ENCODE peak calls at places on chromosomes 4 and X, in six cellular contexts. One of them, this sample, is unnamed. For H3K4me1, the result is how much of the 10 kb centered on the place peaks cover.

GRCh38 chrX:11665144-11666040 is at the start of gene ARHGAP6:
- DNase-seq in sigmoid colon: peak
- DNase-seq in breast epithelium: no peak
- DNase-seq in IMR-90: peak
- DNase-seq in esophagus squamous epithelium: no peak
- DNase-seq in stomach: no peak
- DNase-seq in this sample: peak

GRCh38 chrX:67555578-67556203 is 11.9 kb downstream of the AR start:
- DNase-seq in sigmoid colon: no peak
- DNase-seq in breast epithelium: no peak
- DNase-seq in IMR-90: peak
- DNase-seq in esophagus squamous epithelium: no peak
- DNase-seq in stomach: peak
- DNase-seq in this sample: no peak

GRCh38 chr4:183182873-183183725 is 84.0 kb downstream of the WWC2 start:
- DNase-seq in sigmoid colon: no peak
- DNase-seq in breast epithelium: no peak
- DNase-seq in IMR-90: peak
- DNase-seq in esophagus squamous epithelium: no peak
- DNase-seq in stomach: no peak
- DNase-seq in this sample: peak

GRCh38 chr4:8709729-8710360 is 117.3 kb downstream of the CPZ start:
- DNase-seq in sigmoid colon: peak
- DNase-seq in breast epithelium: peak
- DNase-seq in IMR-90: no peak
- DNase-seq in esophagus squamous epithelium: no peak
- DNase-seq in stomach: no peak
- DNase-seq in this sample: peak

GRCh38 chr4:108466936-108467902 is 153.2 kb upstream of the RPL34 start:
- DNase-seq in sigmoid colon: no peak
- DNase-seq in breast epithelium: no peak
- DNase-seq in IMR-90: peak
- DNase-seq in esophagus squamous epithelium: no peak
- DNase-seq in stomach: no peak
- DNase-seq in this sample: no peak

GRCh38 chrX:20063716-20064351 is 52.9 kb downstream of the MAP7D2 start:
- DNase-seq in sigmoid colon: no peak
- DNase-seq in breast epithelium: no peak
- DNase-seq in IMR-90: peak
- DNase-seq in esophagus squamous epithelium: no peak
- DNase-seq in stomach: no peak
- DNase-seq in this sample: no peak

GRCh38 chr4:132269303-132269990 is 879.6 kb upstream of the PCDH10 start:
- DNase-seq in sigmoid colon: no peak
- DNase-seq in breast epithelium: no peak
- DNase-seq in IMR-90: no peak
- DNase-seq in esophagus squamous epithelium: no peak
- DNase-seq in stomach: no peak
- DNase-seq in this sample: no peak

GRCh38 chrX:66931713-66932112 is 292.8 kb upstream of the EDA2R start:
- DNase-seq in sigmoid colon: no peak
- DNase-seq in breast epithelium: no peak
- DNase-seq in IMR-90: no peak
- DNase-seq in esophagus squamous epithelium: no peak
- DNase-seq in stomach: no peak
- DNase-seq in this sample: no peak

GRCh38 chr4:175386776-175387507 is 425.1 kb downstream of the GPM6A start:
- DNase-seq in sigmoid colon: no peak
- DNase-seq in breast epithelium: no peak
- DNase-seq in IMR-90: no peak
- DNase-seq in esophagus squamous epithelium: peak
- DNase-seq in stomach: no peak
- DNase-seq in this sample: no peak

GRCh38 chrX:13569479-13570244 is at the start of gene EGFL6:
- DNase-seq in sigmoid colon: no peak
- DNase-seq in breast epithelium: no peak
- DNase-seq in IMR-90: no peak
- DNase-seq in esophagus squamous epithelium: no peak
- DNase-seq in stomach: no peak
- DNase-seq in this sample: no peak

GRCh38 chrX:115362334-115363095 is 73.0 kb downstream of the LUZP4 start:
- DNase-seq in sigmoid colon: no peak
- DNase-seq in breast epithelium: no peak
- DNase-seq in IMR-90: peak
- DNase-seq in esophagus squamous epithelium: no peak
- DNase-seq in stomach: no peak
- DNase-seq in this sample: no peak

GRCh38 chrX:56792270-56793111 is 63.4 kb downstream of the NBDY start:
- DNase-seq in sigmoid colon: peak
- DNase-seq in breast epithelium: no peak
- DNase-seq in IMR-90: no peak
- DNase-seq in esophagus squamous epithelium: no peak
- DNase-seq in stomach: peak
- DNase-seq in this sample: no peak

GRCh38 chr4:138507527-138507926 is 265.4 kb upstream of the SLC7A11 start:
- DNase-seq in sigmoid colon: no peak
- DNase-seq in breast epithelium: no peak
- DNase-seq in IMR-90: peak
- DNase-seq in esophagus squamous epithelium: no peak
- DNase-seq in stomach: no peak
- DNase-seq in this sample: no peak

GRCh38 chr4:80219301-80220025 is 22.2 kb downstream of the PRDM8 start:
- DNase-seq in sigmoid colon: no peak
- DNase-seq in breast epithelium: no peak
- DNase-seq in IMR-90: peak
- DNase-seq in esophagus squamous epithelium: no peak
- DNase-seq in stomach: no peak
- DNase-seq in this sample: no peak

GRCh38 chr4:1686440-1687036 is 2.4 kb upstream of the FAM53A start:
- DNase-seq in sigmoid colon: no peak
- DNase-seq in breast epithelium: no peak
- DNase-seq in IMR-90: no peak
- DNase-seq in esophagus squamous epithelium: no peak
- DNase-seq in stomach: no peak
- DNase-seq in this sample: peak

GRCh38 chr4:81031389-81032173 is 1.1 kb downstream of the BMP3 start:
- DNase-seq in sigmoid colon: no peak
- DNase-seq in breast epithelium: no peak
- DNase-seq in IMR-90: no peak
- DNase-seq in esophagus squamous epithelium: no peak
- DNase-seq in stomach: no peak
- DNase-seq in this sample: no peak

GRCh38 chrX:53594354-53594753 is 92.2 kb downstream of the HUWE1 start:
- DNase-seq in sigmoid colon: no peak
- DNase-seq in breast epithelium: no peak
- DNase-seq in IMR-90: peak
- DNase-seq in esophagus squamous epithelium: no peak
- DNase-seq in stomach: no peak
- DNase-seq in this sample: no peak

GRCh38 chrX:39815621-39816020 is 282.1 kb downstream of the BCOR start:
- DNase-seq in sigmoid colon: no peak
- DNase-seq in breast epithelium: no peak
- DNase-seq in IMR-90: peak
- DNase-seq in esophagus squamous epithelium: no peak
- DNase-seq in stomach: no peak
- DNase-seq in this sample: no peak

GRCh38 chr4:107794001-107794400 is 30.7 kb upstream of the SGMS2 start:
- DNase-seq in sigmoid colon: no peak
- DNase-seq in breast epithelium: no peak
- DNase-seq in IMR-90: no peak
- DNase-seq in esophagus squamous epithelium: no peak
- DNase-seq in stomach: no peak
- DNase-seq in this sample: no peak

GRCh38 chrX:53445977-53446376 is 11.8 kb upstream of the HSD17B10 start:
- DNase-seq in sigmoid colon: no peak
- DNase-seq in breast epithelium: no peak
- DNase-seq in IMR-90: peak
- DNase-seq in esophagus squamous epithelium: no peak
- DNase-seq in stomach: peak
- DNase-seq in this sample: no peak

GRCh38 chrX:45358417-45358816 is 157.7 kb upstream of the DIPK2B start:
- DNase-seq in sigmoid colon: no peak
- DNase-seq in breast epithelium: no peak
- DNase-seq in IMR-90: no peak
- DNase-seq in esophagus squamous epithelium: no peak
- DNase-seq in stomach: no peak
- DNase-seq in this sample: no peak

DNA sequence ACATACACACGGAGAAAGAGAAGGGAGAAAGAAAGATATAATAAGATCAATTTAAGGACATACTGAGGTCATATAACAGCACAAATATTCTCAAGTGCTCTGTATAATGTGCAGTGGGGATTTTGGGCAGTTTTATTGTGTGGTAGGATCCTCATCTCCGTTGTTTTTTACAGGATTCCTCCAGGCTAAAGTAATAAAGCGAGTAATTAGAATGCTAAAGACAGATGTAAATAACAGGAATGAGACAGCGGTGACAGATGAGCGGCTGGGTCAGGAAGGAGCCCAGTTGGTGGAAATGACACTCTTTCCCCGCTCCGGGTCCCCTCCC is 15.9 kb downstream of the POU4F2 start:
- DNase-seq in sigmoid colon: no peak
- DNase-seq in breast epithelium: no peak
- DNase-seq in IMR-90: no peak
- DNase-seq in esophagus squamous epithelium: no peak
- DNase-seq in stomach: no peak
- DNase-seq in this sample: no peak
- H3K4me3 ChIP-seq in sigmoid colon: peak
- H3K4me3 ChIP-seq in breast epithelium: peak
- H3K4me3 ChIP-seq in IMR-90: peak
- H3K4me3 ChIP-seq in esophagus squamous epithelium: peak
- H3K4me3 ChIP-seq in stomach: peak
- H3K4me3 ChIP-seq in this sample: peak

DNA sequence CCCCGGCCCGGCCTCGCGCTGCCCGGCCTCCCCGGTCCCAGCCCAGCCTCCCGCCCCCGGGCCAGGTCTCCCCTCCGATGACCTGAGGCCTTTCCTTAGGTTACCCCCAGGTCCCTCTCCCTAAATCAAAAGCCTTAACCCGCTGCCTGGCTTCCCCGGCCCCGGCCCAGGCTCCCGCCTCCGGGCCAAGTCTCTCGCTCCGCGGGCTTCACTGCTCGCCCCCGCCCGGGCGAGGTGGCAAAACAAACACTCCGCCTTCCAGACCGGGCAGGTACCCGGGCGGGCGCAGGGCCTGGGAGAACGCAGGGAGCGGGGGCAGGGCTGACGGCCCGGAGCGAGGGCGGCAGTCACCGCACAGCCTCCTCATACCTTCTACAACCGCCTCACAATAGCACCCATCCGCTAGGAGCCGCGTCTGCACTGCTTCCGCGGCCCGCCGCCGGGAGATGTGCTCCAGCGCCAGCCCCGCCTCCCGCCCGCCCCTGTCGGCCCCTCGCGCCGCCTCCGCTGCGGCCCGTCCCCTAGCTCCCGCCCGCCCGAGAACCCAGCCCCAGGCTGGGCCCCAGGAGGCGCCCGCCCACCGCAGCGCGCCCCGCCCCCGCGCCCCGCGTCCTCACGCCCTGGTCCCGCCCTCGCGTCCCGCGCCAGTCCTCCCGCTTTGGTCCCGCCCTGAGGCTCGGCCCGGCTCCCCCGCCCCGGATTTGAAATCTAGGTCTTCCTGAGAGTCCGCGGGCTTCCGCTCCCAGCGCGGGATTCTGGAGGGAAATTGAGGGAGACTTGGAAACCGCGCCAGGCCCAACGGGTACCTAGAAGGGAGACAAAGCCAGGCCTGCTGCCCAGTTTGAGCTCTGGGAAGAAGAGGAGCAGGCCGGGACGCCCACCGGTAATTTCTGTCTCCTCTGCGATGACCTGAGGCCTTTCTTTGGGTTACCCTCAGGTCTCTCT is at the start of the genes CASP3 and PRIMPOL:
- DNase-seq in sigmoid colon: peak
- DNase-seq in breast epithelium: peak
- DNase-seq in IMR-90: peak
- DNase-seq in esophagus squamous epithelium: peak
- DNase-seq in stomach: peak
- DNase-seq in this sample: peak
- H3K4me1 ChIP-seq in sigmoid colon: under half
- H3K4me1 ChIP-seq in breast epithelium: under half
- H3K4me1 ChIP-seq in IMR-90: under half
- H3K4me1 ChIP-seq in esophagus squamous epithelium: half or more
- H3K4me1 ChIP-seq in stomach: under half
- H3K4me1 ChIP-seq in this sample: under half

GRCh38 chr4:40245794-40246546 is 49.1 kb downstream of the RHOH start:
- DNase-seq in sigmoid colon: no peak
- DNase-seq in breast epithelium: no peak
- DNase-seq in IMR-90: no peak
- DNase-seq in esophagus squamous epithelium: no peak
- DNase-seq in stomach: no peak
- DNase-seq in this sample: no peak
- TF ChIP-seq POLR2A in sigmoid colon: no peak
- TF ChIP-seq POLR2A in breast epithelium: no peak
- TF ChIP-seq POLR2A in IMR-90: no peak
- TF ChIP-seq POLR2A in esophagus squamous epithelium: no peak
- TF ChIP-seq POLR2A in stomach: no peak
- TF ChIP-seq POLR2A in this sample: no peak

GRCh38 chr4:40209401-40209800 is 12.6 kb downstream of the RHOH start:
- DNase-seq in sigmoid colon: no peak
- DNase-seq in breast epithelium: no peak
- DNase-seq in IMR-90: no peak
- DNase-seq in esophagus squamous epithelium: no peak
- DNase-seq in stomach: no peak
- DNase-seq in this sample: no peak

GRCh38 chr4:40212674-40213504 is 16.1 kb downstream of the RHOH start:
- DNase-seq in sigmoid colon: no peak
- DNase-seq in breast epithelium: no peak
- DNase-seq in IMR-90: peak
- DNase-seq in esophagus squamous epithelium: no peak
- DNase-seq in stomach: no peak
- DNase-seq in this sample: no peak

GRCh38 chr4:40214038-40214437 is 17.2 kb downstream of the RHOH start:
- DNase-seq in sigmoid colon: no peak
- DNase-seq in breast epithelium: no peak
- DNase-seq in IMR-90: no peak
- DNase-seq in esophagus squamous epithelium: no peak
- DNase-seq in stomach: no peak
- DNase-seq in this sample: no peak

GRCh38 chr4:40211224-40212185 is 14.7 kb downstream of the RHOH start:
- DNase-seq in sigmoid colon: no peak
- DNase-seq in breast epithelium: no peak
- DNase-seq in IMR-90: peak
- DNase-seq in esophagus squamous epithelium: no peak
- DNase-seq in stomach: no peak
- DNase-seq in this sample: no peak

DNA sequence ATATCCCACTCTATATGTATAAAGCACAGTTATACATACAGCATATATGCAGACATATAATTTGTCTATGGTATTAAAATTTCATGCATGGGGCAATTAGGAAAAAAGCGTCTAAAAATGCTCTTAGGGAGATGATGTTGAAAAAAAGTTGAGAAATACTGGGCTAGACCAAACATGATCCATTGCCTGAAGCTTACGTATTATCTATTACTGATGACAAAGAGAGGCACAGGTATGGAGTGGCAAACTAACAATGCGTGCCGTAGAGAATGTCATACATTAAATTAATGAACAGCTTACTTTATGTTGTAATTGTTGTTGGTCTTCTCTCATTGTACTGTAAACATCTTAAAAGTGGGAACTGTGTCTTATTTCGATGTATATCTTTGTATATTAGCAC is 13.9 kb downstream of the RHOH start:
- DNase-seq in sigmoid colon: no peak
- DNase-seq in breast epithelium: no peak
- DNase-seq in IMR-90: no peak
- DNase-seq in esophagus squamous epithelium: no peak
- DNase-seq in stomach: no peak
- DNase-seq in this sample: no peak
- H3K4me3 ChIP-seq in sigmoid colon: no peak
- H3K4me3 ChIP-seq in breast epithelium: no peak
- H3K4me3 ChIP-seq in IMR-90: no peak
- H3K4me3 ChIP-seq in esophagus squamous epithelium: no peak
- H3K4me3 ChIP-seq in stomach: no peak
- H3K4me3 ChIP-seq in this sample: no peak

GRCh38 chr4:14180983-14181601 is 553.6 kb upstream of the BOD1L1 start:
- DNase-seq in sigmoid colon: no peak
- DNase-seq in breast epithelium: no peak
- DNase-seq in IMR-90: peak
- DNase-seq in esophagus squamous epithelium: no peak
- DNase-seq in stomach: peak
- DNase-seq in this sample: no peak
- H3K4me1 ChIP-seq in sigmoid colon: under half
- H3K4me1 ChIP-seq in breast epithelium: under half
- H3K4me1 ChIP-seq in IMR-90: under half
- H3K4me1 ChIP-seq in esophagus squamous epithelium: under half
- H3K4me1 ChIP-seq in stomach: under half
- H3K4me1 ChIP-seq in this sample: under half